ENCODE peak calls at places on chromosomes 1 and 21, in ten cellular contexts. One of them, this sample, is unnamed. For H3K27me3, the result is how much of the 10 kb centered on the place peaks cover.

GRCh38 chr1:203300441-203301330 is 4.6 kb upstream of the BTG2 start:
- DNase-seq in GM12878: no peak
- DNase-seq in CD4-positive, alpha-beta memory T cell: no peak
- DNase-seq in CD4-positive, CD25-positive, alpha-beta regulatory T cell: no peak
- DNase-seq in GM23338: no peak
- DNase-seq in tibial artery: no peak
- DNase-seq in heart left ventricle: no peak
- DNase-seq in iPS DF 6.9: no peak
- DNase-seq in dorsolateral prefrontal cortex: no peak
- DNase-seq in PC-3: no peak
- DNase-seq in this sample: no peak

GRCh38 chr21:37220433-37220980 is 46.6 kb downstream of the VPS26C start:
- DNase-seq in GM12878: no peak
- DNase-seq in CD4-positive, alpha-beta memory T cell: peak
- DNase-seq in CD4-positive, CD25-positive, alpha-beta regulatory T cell: peak
- DNase-seq in GM23338: peak
- DNase-seq in tibial artery: no peak
- DNase-seq in heart left ventricle: no peak
- DNase-seq in iPS DF 6.9: no peak
- DNase-seq in dorsolateral prefrontal cortex: no peak
- DNase-seq in PC-3: no peak
- DNase-seq in this sample: peak

GRCh38 chr1:45929257-45929687 is 125.9 kb downstream of the MAST2 start:
- DNase-seq in GM12878: no peak
- DNase-seq in CD4-positive, alpha-beta memory T cell: no peak
- DNase-seq in CD4-positive, CD25-positive, alpha-beta regulatory T cell: no peak
- DNase-seq in GM23338: peak
- DNase-seq in tibial artery: no peak
- DNase-seq in heart left ventricle: no peak
- DNase-seq in iPS DF 6.9: no peak
- DNase-seq in dorsolateral prefrontal cortex: no peak
- DNase-seq in PC-3: peak
- DNase-seq in this sample: peak

GRCh38 chr1:93304716-93305138 is 41.0 kb upstream of the DR1 start:
- DNase-seq in GM12878: peak
- DNase-seq in CD4-positive, alpha-beta memory T cell: peak
- DNase-seq in CD4-positive, CD25-positive, alpha-beta regulatory T cell: peak
- DNase-seq in GM23338: peak
- DNase-seq in tibial artery: peak
- DNase-seq in heart left ventricle: no peak
- DNase-seq in iPS DF 6.9: peak
- DNase-seq in dorsolateral prefrontal cortex: no peak
- DNase-seq in PC-3: peak
- DNase-seq in this sample: peak

GRCh38 chr1:156748670-156749428 is 2.6 kb downstream of the HDGF start:
- DNase-seq in GM12878: no peak
- DNase-seq in CD4-positive, alpha-beta memory T cell: no peak
- DNase-seq in CD4-positive, CD25-positive, alpha-beta regulatory T cell: no peak
- DNase-seq in GM23338: no peak
- DNase-seq in tibial artery: peak
- DNase-seq in heart left ventricle: peak
- DNase-seq in iPS DF 6.9: no peak
- DNase-seq in dorsolateral prefrontal cortex: no peak
- DNase-seq in PC-3: peak
- DNase-seq in this sample: no peak

GRCh38 chr21:18370292-18370691 is 33.3 kb downstream of the TMPRSS15 start:
- DNase-seq in GM12878: no peak
- DNase-seq in CD4-positive, alpha-beta memory T cell: no peak
- DNase-seq in CD4-positive, CD25-positive, alpha-beta regulatory T cell: no peak
- DNase-seq in GM23338: no peak
- DNase-seq in tibial artery: no peak
- DNase-seq in heart left ventricle: no peak
- DNase-seq in iPS DF 6.9: no peak
- DNase-seq in dorsolateral prefrontal cortex: no peak
- DNase-seq in PC-3: no peak
- DNase-seq in this sample: no peak

GRCh38 chr1:50970927-50971582 is 1.0 kb downstream of the CDKN2C start:
- DNase-seq in GM12878: no peak
- DNase-seq in CD4-positive, alpha-beta memory T cell: no peak
- DNase-seq in CD4-positive, CD25-positive, alpha-beta regulatory T cell: no peak
- DNase-seq in GM23338: no peak
- DNase-seq in tibial artery: no peak
- DNase-seq in heart left ventricle: no peak
- DNase-seq in iPS DF 6.9: no peak
- DNase-seq in dorsolateral prefrontal cortex: no peak
- DNase-seq in PC-3: peak
- DNase-seq in this sample: no peak

GRCh38 chr1:68117416-68117815 is 67.0 kb upstream of the DIRAS3 start:
- DNase-seq in GM12878: no peak
- DNase-seq in CD4-positive, alpha-beta memory T cell: no peak
- DNase-seq in CD4-positive, CD25-positive, alpha-beta regulatory T cell: no peak
- DNase-seq in GM23338: no peak
- DNase-seq in tibial artery: no peak
- DNase-seq in heart left ventricle: no peak
- DNase-seq in iPS DF 6.9: no peak
- DNase-seq in dorsolateral prefrontal cortex: no peak
- DNase-seq in PC-3: no peak
- DNase-seq in this sample: no peak

GRCh38 chr1:14733053-14733778 is 134.7 kb downstream of the KAZN start:
- DNase-seq in GM12878: peak
- DNase-seq in CD4-positive, alpha-beta memory T cell: no peak
- DNase-seq in CD4-positive, CD25-positive, alpha-beta regulatory T cell: no peak
- DNase-seq in GM23338: peak
- DNase-seq in tibial artery: no peak
- DNase-seq in heart left ventricle: no peak
- DNase-seq in iPS DF 6.9: peak
- DNase-seq in dorsolateral prefrontal cortex: no peak
- DNase-seq in PC-3: no peak
- DNase-seq in this sample: peak

GRCh38 chr1:203167026-203167912 is 8.4 kb downstream of the MYBPH start:
- DNase-seq in GM12878: no peak
- DNase-seq in CD4-positive, alpha-beta memory T cell: no peak
- DNase-seq in CD4-positive, CD25-positive, alpha-beta regulatory T cell: no peak
- DNase-seq in GM23338: peak
- DNase-seq in tibial artery: no peak
- DNase-seq in heart left ventricle: no peak
- DNase-seq in iPS DF 6.9: no peak
- DNase-seq in dorsolateral prefrontal cortex: no peak
- DNase-seq in PC-3: no peak
- DNase-seq in this sample: no peak

GRCh38 chr21:45972353-45972715 is 9.2 kb upstream of the COL6A1 start:
- DNase-seq in GM12878: no peak
- DNase-seq in CD4-positive, alpha-beta memory T cell: no peak
- DNase-seq in CD4-positive, CD25-positive, alpha-beta regulatory T cell: no peak
- DNase-seq in GM23338: peak
- DNase-seq in tibial artery: peak
- DNase-seq in heart left ventricle: peak
- DNase-seq in iPS DF 6.9: no peak
- DNase-seq in dorsolateral prefrontal cortex: no peak
- DNase-seq in PC-3: no peak
- DNase-seq in this sample: no peak

GRCh38 chr21:45970674-45971486 is 10.7 kb upstream of the COL6A1 start:
- DNase-seq in GM12878: no peak
- DNase-seq in CD4-positive, alpha-beta memory T cell: no peak
- DNase-seq in CD4-positive, CD25-positive, alpha-beta regulatory T cell: peak
- DNase-seq in GM23338: peak
- DNase-seq in tibial artery: peak
- DNase-seq in heart left ventricle: peak
- DNase-seq in iPS DF 6.9: no peak
- DNase-seq in dorsolateral prefrontal cortex: no peak
- DNase-seq in PC-3: peak
- DNase-seq in this sample: no peak

GRCh38 chr21:45972716-45973474 is 8.7 kb upstream of the COL6A1 start:
- DNase-seq in GM12878: no peak
- DNase-seq in CD4-positive, alpha-beta memory T cell: no peak
- DNase-seq in CD4-positive, CD25-positive, alpha-beta regulatory T cell: no peak
- DNase-seq in GM23338: peak
- DNase-seq in tibial artery: peak
- DNase-seq in heart left ventricle: peak
- DNase-seq in iPS DF 6.9: no peak
- DNase-seq in dorsolateral prefrontal cortex: no peak
- DNase-seq in PC-3: no peak
- DNase-seq in this sample: no peak

GRCh38 chr21:45969921-45970673 is 11.5 kb upstream of the COL6A1 start:
- DNase-seq in GM12878: no peak
- DNase-seq in CD4-positive, alpha-beta memory T cell: no peak
- DNase-seq in CD4-positive, CD25-positive, alpha-beta regulatory T cell: no peak
- DNase-seq in GM23338: no peak
- DNase-seq in tibial artery: no peak
- DNase-seq in heart left ventricle: no peak
- DNase-seq in iPS DF 6.9: no peak
- DNase-seq in dorsolateral prefrontal cortex: no peak
- DNase-seq in PC-3: no peak
- DNase-seq in this sample: no peak

GRCh38 chr21:45971487-45972352 is 9.8 kb upstream of the COL6A1 start:
- DNase-seq in GM12878: no peak
- DNase-seq in CD4-positive, alpha-beta memory T cell: no peak
- DNase-seq in CD4-positive, CD25-positive, alpha-beta regulatory T cell: no peak
- DNase-seq in GM23338: peak
- DNase-seq in tibial artery: peak
- DNase-seq in heart left ventricle: peak
- DNase-seq in iPS DF 6.9: no peak
- DNase-seq in dorsolateral prefrontal cortex: no peak
- DNase-seq in PC-3: no peak
- DNase-seq in this sample: no peak
- H3K27me3 ChIP-seq in GM12878: under half
- H3K27me3 ChIP-seq in CD4-positive, alpha-beta memory T cell: under half
- H3K27me3 ChIP-seq in CD4-positive, CD25-positive, alpha-beta regulatory T cell: under half
- H3K27me3 ChIP-seq in GM23338: under half
- H3K27me3 ChIP-seq in tibial artery: under half
- H3K27me3 ChIP-seq in heart left ventricle: under half
- H3K27me3 ChIP-seq in iPS DF 6.9: under half
- H3K27me3 ChIP-seq in dorsolateral prefrontal cortex: under half
- H3K27me3 ChIP-seq in PC-3: under half
- H3K27me3 ChIP-seq in this sample: under half

GRCh38 chr1:3734602-3735001 is 17.6 kb upstream of the CCDC27 start:
- DNase-seq in GM12878: no peak
- DNase-seq in CD4-positive, alpha-beta memory T cell: no peak
- DNase-seq in CD4-positive, CD25-positive, alpha-beta regulatory T cell: no peak
- DNase-seq in GM23338: no peak
- DNase-seq in tibial artery: no peak
- DNase-seq in heart left ventricle: no peak
- DNase-seq in iPS DF 6.9: no peak
- DNase-seq in dorsolateral prefrontal cortex: no peak
- DNase-seq in PC-3: no peak
- DNase-seq in this sample: no peak

GRCh38 chr1:3736708-3737107 is 15.5 kb upstream of the CCDC27 start:
- DNase-seq in GM12878: no peak
- DNase-seq in CD4-positive, alpha-beta memory T cell: no peak
- DNase-seq in CD4-positive, CD25-positive, alpha-beta regulatory T cell: no peak
- DNase-seq in GM23338: no peak
- DNase-seq in tibial artery: no peak
- DNase-seq in heart left ventricle: peak
- DNase-seq in iPS DF 6.9: no peak
- DNase-seq in dorsolateral prefrontal cortex: no peak
- DNase-seq in PC-3: no peak
- DNase-seq in this sample: no peak

GRCh38 chr1:3735027-3735682 is 17.1 kb upstream of the CCDC27 start:
- DNase-seq in GM12878: no peak
- DNase-seq in CD4-positive, alpha-beta memory T cell: no peak
- DNase-seq in CD4-positive, CD25-positive, alpha-beta regulatory T cell: no peak
- DNase-seq in GM23338: no peak
- DNase-seq in tibial artery: no peak
- DNase-seq in heart left ventricle: no peak
- DNase-seq in iPS DF 6.9: no peak
- DNase-seq in dorsolateral prefrontal cortex: no peak
- DNase-seq in PC-3: no peak
- DNase-seq in this sample: no peak

GRCh38 chr1:3736131-3736561 is 16.1 kb upstream of the CCDC27 start:
- DNase-seq in GM12878: no peak
- DNase-seq in CD4-positive, alpha-beta memory T cell: no peak
- DNase-seq in CD4-positive, CD25-positive, alpha-beta regulatory T cell: no peak
- DNase-seq in GM23338: no peak
- DNase-seq in tibial artery: no peak
- DNase-seq in heart left ventricle: peak
- DNase-seq in iPS DF 6.9: no peak
- DNase-seq in dorsolateral prefrontal cortex: no peak
- DNase-seq in PC-3: no peak
- DNase-seq in this sample: no peak

GRCh38 chr1:3735683-3736070 is 16.6 kb upstream of the CCDC27 start:
- DNase-seq in GM12878: no peak
- DNase-seq in CD4-positive, alpha-beta memory T cell: no peak
- DNase-seq in CD4-positive, CD25-positive, alpha-beta regulatory T cell: no peak
- DNase-seq in GM23338: no peak
- DNase-seq in tibial artery: no peak
- DNase-seq in heart left ventricle: peak
- DNase-seq in iPS DF 6.9: no peak
- DNase-seq in dorsolateral prefrontal cortex: no peak
- DNase-seq in PC-3: no peak
- DNase-seq in this sample: no peak
- H3K27me3 ChIP-seq in GM12878: under half
- H3K27me3 ChIP-seq in CD4-positive, alpha-beta memory T cell: under half
- H3K27me3 ChIP-seq in CD4-positive, CD25-positive, alpha-beta regulatory T cell: under half
- H3K27me3 ChIP-seq in GM23338: under half
- H3K27me3 ChIP-seq in tibial artery: under half
- H3K27me3 ChIP-seq in heart left ventricle: under half
- H3K27me3 ChIP-seq in iPS DF 6.9: under half
- H3K27me3 ChIP-seq in dorsolateral prefrontal cortex: under half
- H3K27me3 ChIP-seq in PC-3: under half
- H3K27me3 ChIP-seq in this sample: under half

GRCh38 chr1:200874694-200875093 is 1.9 kb downstream of the GPR25 start:
- DNase-seq in GM12878: no peak
- DNase-seq in CD4-positive, alpha-beta memory T cell: no peak
- DNase-seq in CD4-positive, CD25-positive, alpha-beta regulatory T cell: no peak
- DNase-seq in GM23338: no peak
- DNase-seq in tibial artery: no peak
- DNase-seq in heart left ventricle: no peak
- DNase-seq in iPS DF 6.9: no peak
- DNase-seq in dorsolateral prefrontal cortex: no peak
- DNase-seq in PC-3: no peak
- DNase-seq in this sample: no peak
- H3K27me3 ChIP-seq in GM12878: under half
- H3K27me3 ChIP-seq in CD4-positive, alpha-beta memory T cell: under half
- H3K27me3 ChIP-seq in CD4-positive, CD25-positive, alpha-beta regulatory T cell: under half
- H3K27me3 ChIP-seq in GM23338: under half
- H3K27me3 ChIP-seq in tibial artery: under half
- H3K27me3 ChIP-seq in heart left ventricle: under half
- H3K27me3 ChIP-seq in iPS DF 6.9: under half
- H3K27me3 ChIP-seq in dorsolateral prefrontal cortex: under half
- H3K27me3 ChIP-seq in PC-3: half or more
- H3K27me3 ChIP-seq in this sample: under half

GRCh38 chr1:19818324-19818723 is 3.2 kb upstream of the RNF186 start:
- DNase-seq in GM12878: no peak
- DNase-seq in CD4-positive, alpha-beta memory T cell: no peak
- DNase-seq in CD4-positive, CD25-positive, alpha-beta regulatory T cell: no peak
- DNase-seq in GM23338: no peak
- DNase-seq in tibial artery: no peak
- DNase-seq in heart left ventricle: no peak
- DNase-seq in iPS DF 6.9: no peak
- DNase-seq in dorsolateral prefrontal cortex: no peak
- DNase-seq in PC-3: no peak
- DNase-seq in this sample: no peak
- H3K27me3 ChIP-seq in GM12878: under half
- H3K27me3 ChIP-seq in CD4-positive, alpha-beta memory T cell: under half
- H3K27me3 ChIP-seq in CD4-positive, CD25-positive, alpha-beta regulatory T cell: under half
- H3K27me3 ChIP-seq in GM23338: under half
- H3K27me3 ChIP-seq in tibial artery: under half
- H3K27me3 ChIP-seq in heart left ventricle: under half
- H3K27me3 ChIP-seq in iPS DF 6.9: under half
- H3K27me3 ChIP-seq in dorsolateral prefrontal cortex: under half
- H3K27me3 ChIP-seq in PC-3: under half
- H3K27me3 ChIP-seq in this sample: under half